ENCODE peak calls at places on chromosomes 16 and 17, in nine cellular contexts. One of them, this sample, is unnamed.

GRCh38 chr16:3789375-3790067 is 72.2 kb upstream of the TRAP1 start:
- DNase-seq in body of pancreas: no peak
- DNase-seq in PC-9: no peak
- DNase-seq in neural progenitor cell: no peak
- DNase-seq in PC-3: no peak
- DNase-seq in naive thymus-derived CD4-positive, alpha-beta T cell: peak
- DNase-seq in stomach: no peak
- DNase-seq in GM12864: peak
- DNase-seq in astrocyte of the spinal cord: no peak
- DNase-seq in this sample: no peak

GRCh38 chr16:4505356-4506153 is 29.4 kb downstream of the HMOX2 start:
- DNase-seq in body of pancreas: no peak
- DNase-seq in PC-9: no peak
- DNase-seq in neural progenitor cell: no peak
- DNase-seq in PC-3: no peak
- DNase-seq in naive thymus-derived CD4-positive, alpha-beta T cell: peak
- DNase-seq in stomach: peak
- DNase-seq in GM12864: peak
- DNase-seq in astrocyte of the spinal cord: no peak
- DNase-seq in this sample: no peak

GRCh38 chr16:27335349-27336052 is 21.7 kb downstream of the IL4R start:
- DNase-seq in body of pancreas: no peak
- DNase-seq in PC-9: no peak
- DNase-seq in neural progenitor cell: no peak
- DNase-seq in PC-3: no peak
- DNase-seq in naive thymus-derived CD4-positive, alpha-beta T cell: no peak
- DNase-seq in stomach: no peak
- DNase-seq in GM12864: no peak
- DNase-seq in astrocyte of the spinal cord: no peak
- DNase-seq in this sample: no peak

GRCh38 chr17:8918811-8919210 is 46.7 kb downstream of the PIK3R5 start:
- DNase-seq in body of pancreas: no peak
- DNase-seq in PC-9: no peak
- DNase-seq in neural progenitor cell: no peak
- DNase-seq in PC-3: peak
- DNase-seq in naive thymus-derived CD4-positive, alpha-beta T cell: no peak
- DNase-seq in stomach: no peak
- DNase-seq in GM12864: no peak
- DNase-seq in astrocyte of the spinal cord: peak
- DNase-seq in this sample: no peak

GRCh38 chr16:9976641-9977040 is 205.6 kb downstream of the GRIN2A start:
- DNase-seq in body of pancreas: no peak
- DNase-seq in PC-9: no peak
- DNase-seq in neural progenitor cell: no peak
- DNase-seq in PC-3: no peak
- DNase-seq in naive thymus-derived CD4-positive, alpha-beta T cell: no peak
- DNase-seq in stomach: no peak
- DNase-seq in GM12864: no peak
- DNase-seq in astrocyte of the spinal cord: no peak
- DNase-seq in this sample: no peak

GRCh38 chr16:30121741-30122620 is 1.0 kb downstream of the MAPK3 start:
- DNase-seq in body of pancreas: peak
- DNase-seq in PC-9: no peak
- DNase-seq in neural progenitor cell: no peak
- DNase-seq in PC-3: no peak
- DNase-seq in naive thymus-derived CD4-positive, alpha-beta T cell: no peak
- DNase-seq in stomach: peak
- DNase-seq in GM12864: no peak
- DNase-seq in astrocyte of the spinal cord: peak
- DNase-seq in this sample: no peak

GRCh38 chr16:4369006-4369766 is 2.5 kb upstream of the VASN start:
- DNase-seq in body of pancreas: no peak
- DNase-seq in PC-9: peak
- DNase-seq in neural progenitor cell: no peak
- DNase-seq in PC-3: peak
- DNase-seq in naive thymus-derived CD4-positive, alpha-beta T cell: no peak
- DNase-seq in stomach: no peak
- DNase-seq in GM12864: no peak
- DNase-seq in astrocyte of the spinal cord: no peak
- DNase-seq in this sample: no peak

GRCh38 chr16:19330801-19331484 is 45.4 kb downstream of the CLEC19A start:
- DNase-seq in body of pancreas: no peak
- DNase-seq in PC-9: peak
- DNase-seq in neural progenitor cell: no peak
- DNase-seq in PC-3: peak
- DNase-seq in naive thymus-derived CD4-positive, alpha-beta T cell: no peak
- DNase-seq in stomach: peak
- DNase-seq in GM12864: no peak
- DNase-seq in astrocyte of the spinal cord: peak
- DNase-seq in this sample: no peak

GRCh38 chr16:64196444-64196843 is 925.4 kb downstream of the CDH11 start:
- DNase-seq in body of pancreas: no peak
- DNase-seq in PC-9: no peak
- DNase-seq in neural progenitor cell: no peak
- DNase-seq in PC-3: no peak
- DNase-seq in naive thymus-derived CD4-positive, alpha-beta T cell: no peak
- DNase-seq in stomach: no peak
- DNase-seq in GM12864: no peak
- DNase-seq in astrocyte of the spinal cord: peak
- DNase-seq in this sample: no peak

GRCh38 chr17:61126476-61127240 is 273.0 kb upstream of the TBX2 start:
- DNase-seq in body of pancreas: no peak
- DNase-seq in PC-9: no peak
- DNase-seq in neural progenitor cell: no peak
- DNase-seq in PC-3: no peak
- DNase-seq in naive thymus-derived CD4-positive, alpha-beta T cell: no peak
- DNase-seq in stomach: no peak
- DNase-seq in GM12864: no peak
- DNase-seq in astrocyte of the spinal cord: no peak
- DNase-seq in this sample: no peak
- H3K4me3 ChIP-seq in body of pancreas: no peak
- H3K4me3 ChIP-seq in PC-9: no peak
- H3K4me3 ChIP-seq in neural progenitor cell: no peak
- H3K4me3 ChIP-seq in PC-3: no peak
- H3K4me3 ChIP-seq in naive thymus-derived CD4-positive, alpha-beta T cell: no peak
- H3K4me3 ChIP-seq in stomach: no peak
- H3K4me3 ChIP-seq in GM12864: no peak
- H3K4me3 ChIP-seq in astrocyte of the spinal cord: no peak
- H3K4me3 ChIP-seq in this sample: no peak

GRCh38 chr17:78137392-78138203 is 7.0 kb downstream of the TMC8 start:
- DNase-seq in body of pancreas: no peak
- DNase-seq in PC-9: peak
- DNase-seq in neural progenitor cell: no peak
- DNase-seq in PC-3: no peak
- DNase-seq in naive thymus-derived CD4-positive, alpha-beta T cell: peak
- DNase-seq in stomach: no peak
- DNase-seq in GM12864: no peak
- DNase-seq in astrocyte of the spinal cord: no peak
- DNase-seq in this sample: peak
- H3K4me3 ChIP-seq in body of pancreas: no peak
- H3K4me3 ChIP-seq in PC-9: no peak
- H3K4me3 ChIP-seq in neural progenitor cell: no peak
- H3K4me3 ChIP-seq in PC-3: no peak
- H3K4me3 ChIP-seq in naive thymus-derived CD4-positive, alpha-beta T cell: no peak
- H3K4me3 ChIP-seq in stomach: no peak
- H3K4me3 ChIP-seq in GM12864: no peak
- H3K4me3 ChIP-seq in astrocyte of the spinal cord: no peak
- H3K4me3 ChIP-seq in this sample: no peak

GRCh38 chr17:12021604-12022003 is 927 bp downstream of the MAP2K4 start:
- DNase-seq in body of pancreas: no peak
- DNase-seq in PC-9: no peak
- DNase-seq in neural progenitor cell: no peak
- DNase-seq in PC-3: no peak
- DNase-seq in naive thymus-derived CD4-positive, alpha-beta T cell: no peak
- DNase-seq in stomach: no peak
- DNase-seq in GM12864: no peak
- DNase-seq in astrocyte of the spinal cord: no peak
- DNase-seq in this sample: no peak
- H3K4me3 ChIP-seq in body of pancreas: peak
- H3K4me3 ChIP-seq in PC-9: peak
- H3K4me3 ChIP-seq in neural progenitor cell: peak
- H3K4me3 ChIP-seq in PC-3: peak
- H3K4me3 ChIP-seq in naive thymus-derived CD4-positive, alpha-beta T cell: peak
- H3K4me3 ChIP-seq in stomach: peak
- H3K4me3 ChIP-seq in GM12864: peak
- H3K4me3 ChIP-seq in astrocyte of the spinal cord: peak
- H3K4me3 ChIP-seq in this sample: peak

GRCh38 chr17:77322284-77322533 is 181.4 kb downstream of the SEC14L1 start:
- DNase-seq in body of pancreas: no peak
- DNase-seq in PC-9: no peak
- DNase-seq in neural progenitor cell: no peak
- DNase-seq in PC-3: no peak
- DNase-seq in naive thymus-derived CD4-positive, alpha-beta T cell: no peak
- DNase-seq in stomach: no peak
- DNase-seq in GM12864: no peak
- DNase-seq in astrocyte of the spinal cord: no peak
- DNase-seq in this sample: no peak
- H3K4me3 ChIP-seq in body of pancreas: no peak
- H3K4me3 ChIP-seq in PC-9: peak
- H3K4me3 ChIP-seq in neural progenitor cell: no peak
- H3K4me3 ChIP-seq in PC-3: peak
- H3K4me3 ChIP-seq in naive thymus-derived CD4-positive, alpha-beta T cell: no peak
- H3K4me3 ChIP-seq in stomach: peak
- H3K4me3 ChIP-seq in GM12864: peak
- H3K4me3 ChIP-seq in astrocyte of the spinal cord: peak
- H3K4me3 ChIP-seq in this sample: peak

DNA sequence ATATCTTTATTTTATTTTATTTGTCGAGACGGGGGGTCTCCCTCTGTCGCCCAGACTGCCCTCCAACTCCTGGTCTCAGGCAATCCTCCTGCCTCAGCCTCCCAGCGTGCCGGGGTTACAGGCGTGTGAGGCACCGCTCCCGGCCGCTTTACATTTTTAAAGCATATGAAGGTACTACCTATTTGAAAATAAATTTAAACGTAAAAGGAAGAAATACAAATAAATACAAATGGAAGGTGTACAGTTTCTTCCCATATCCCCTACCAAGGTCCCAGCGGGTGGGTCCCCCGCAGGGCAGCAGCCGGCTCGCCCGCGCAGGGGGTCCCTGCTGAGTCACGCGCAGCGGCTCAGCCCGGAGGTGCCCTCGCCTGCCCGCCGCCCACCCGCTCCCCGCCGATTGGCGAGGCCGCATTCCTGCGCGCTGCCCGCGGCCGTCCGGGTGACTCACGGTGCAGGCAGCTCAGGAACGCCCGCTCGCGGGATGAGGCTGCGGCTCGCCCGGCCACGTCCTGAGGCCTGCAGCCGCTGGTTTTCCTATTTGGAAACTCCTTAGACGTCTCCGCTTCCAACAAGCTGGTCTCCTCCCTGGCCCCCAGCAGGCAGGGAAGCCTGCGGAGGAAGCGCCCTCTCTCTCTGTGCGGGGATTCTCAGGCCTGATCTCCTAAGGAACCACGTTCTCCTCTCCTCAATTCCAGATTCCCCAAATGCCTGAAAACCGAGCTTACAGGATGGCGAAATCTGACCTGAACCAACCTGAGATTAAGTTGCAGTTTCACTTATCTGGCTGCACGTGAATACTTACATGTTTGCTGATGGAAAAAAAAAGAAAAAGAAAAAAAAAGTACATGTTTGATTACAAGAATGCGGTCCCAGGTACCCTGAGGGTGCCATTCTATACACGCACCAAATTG is 54.8 kb upstream of the MAP3K14 start:
- DNase-seq in body of pancreas: peak
- DNase-seq in PC-9: peak
- DNase-seq in neural progenitor cell: peak
- DNase-seq in PC-3: peak
- DNase-seq in naive thymus-derived CD4-positive, alpha-beta T cell: no peak
- DNase-seq in stomach: peak
- DNase-seq in GM12864: no peak
- DNase-seq in astrocyte of the spinal cord: peak
- DNase-seq in this sample: peak
- H3K4me3 ChIP-seq in body of pancreas: no peak
- H3K4me3 ChIP-seq in PC-9: peak
- H3K4me3 ChIP-seq in neural progenitor cell: peak
- H3K4me3 ChIP-seq in PC-3: peak
- H3K4me3 ChIP-seq in naive thymus-derived CD4-positive, alpha-beta T cell: no peak
- H3K4me3 ChIP-seq in stomach: peak
- H3K4me3 ChIP-seq in GM12864: no peak
- H3K4me3 ChIP-seq in astrocyte of the spinal cord: no peak
- H3K4me3 ChIP-seq in this sample: no peak

GRCh38 chr17:51371732-51372151 is 111.4 kb downstream of the UTP18 start:
- DNase-seq in body of pancreas: peak
- DNase-seq in PC-9: peak
- DNase-seq in neural progenitor cell: peak
- DNase-seq in PC-3: peak
- DNase-seq in naive thymus-derived CD4-positive, alpha-beta T cell: peak
- DNase-seq in stomach: no peak
- DNase-seq in GM12864: peak
- DNase-seq in astrocyte of the spinal cord: peak
- DNase-seq in this sample: peak
- H3K4me3 ChIP-seq in body of pancreas: no peak
- H3K4me3 ChIP-seq in PC-9: no peak
- H3K4me3 ChIP-seq in neural progenitor cell: no peak
- H3K4me3 ChIP-seq in PC-3: no peak
- H3K4me3 ChIP-seq in naive thymus-derived CD4-positive, alpha-beta T cell: no peak
- H3K4me3 ChIP-seq in stomach: no peak
- H3K4me3 ChIP-seq in GM12864: peak
- H3K4me3 ChIP-seq in astrocyte of the spinal cord: no peak
- H3K4me3 ChIP-seq in this sample: peak

GRCh38 chr16:88977845-88978607 is 1.0 kb upstream of the CBFA2T3 start:
- DNase-seq in body of pancreas: no peak
- DNase-seq in PC-9: no peak
- DNase-seq in neural progenitor cell: no peak
- DNase-seq in PC-3: no peak
- DNase-seq in naive thymus-derived CD4-positive, alpha-beta T cell: no peak
- DNase-seq in stomach: no peak
- DNase-seq in GM12864: no peak
- DNase-seq in astrocyte of the spinal cord: no peak
- DNase-seq in this sample: no peak
- H3K4me3 ChIP-seq in body of pancreas: no peak
- H3K4me3 ChIP-seq in PC-9: no peak
- H3K4me3 ChIP-seq in neural progenitor cell: no peak
- H3K4me3 ChIP-seq in PC-3: no peak
- H3K4me3 ChIP-seq in naive thymus-derived CD4-positive, alpha-beta T cell: no peak
- H3K4me3 ChIP-seq in stomach: no peak
- H3K4me3 ChIP-seq in GM12864: peak
- H3K4me3 ChIP-seq in astrocyte of the spinal cord: no peak
- H3K4me3 ChIP-seq in this sample: no peak

GRCh38 chr17:19410875-19411291 is at the start of gene RNF112:
- DNase-seq in body of pancreas: no peak
- DNase-seq in PC-9: no peak
- DNase-seq in neural progenitor cell: peak
- DNase-seq in PC-3: no peak
- DNase-seq in naive thymus-derived CD4-positive, alpha-beta T cell: no peak
- DNase-seq in stomach: no peak
- DNase-seq in GM12864: no peak
- DNase-seq in astrocyte of the spinal cord: peak
- DNase-seq in this sample: no peak
- H3K4me3 ChIP-seq in body of pancreas: no peak
- H3K4me3 ChIP-seq in PC-9: no peak
- H3K4me3 ChIP-seq in neural progenitor cell: no peak
- H3K4me3 ChIP-seq in PC-3: no peak
- H3K4me3 ChIP-seq in naive thymus-derived CD4-positive, alpha-beta T cell: no peak
- H3K4me3 ChIP-seq in stomach: no peak
- H3K4me3 ChIP-seq in GM12864: no peak
- H3K4me3 ChIP-seq in astrocyte of the spinal cord: no peak
- H3K4me3 ChIP-seq in this sample: no peak

DNA sequence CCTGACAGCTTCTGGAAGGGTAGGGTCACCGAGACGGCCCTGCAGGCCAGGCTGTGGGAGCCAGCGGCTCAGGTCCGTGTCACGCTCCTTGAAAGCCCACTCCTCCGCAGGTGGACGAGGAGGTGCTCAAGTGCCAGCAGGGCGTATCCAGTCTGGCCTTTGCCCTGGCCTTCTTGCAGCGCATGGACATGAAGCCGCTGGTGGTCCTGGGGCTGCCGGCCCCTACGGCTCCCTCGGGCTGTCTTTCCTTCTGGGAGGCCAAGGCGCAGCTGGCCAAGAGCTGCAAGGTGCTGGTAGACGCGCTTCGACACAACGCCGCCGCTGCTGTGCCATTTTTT is 1.1 kb downstream of the NAGS start:
- DNase-seq in body of pancreas: no peak
- DNase-seq in PC-9: no peak
- DNase-seq in neural progenitor cell: no peak
- DNase-seq in PC-3: no peak
- DNase-seq in naive thymus-derived CD4-positive, alpha-beta T cell: no peak
- DNase-seq in stomach: no peak
- DNase-seq in GM12864: no peak
- DNase-seq in astrocyte of the spinal cord: no peak
- DNase-seq in this sample: no peak
- H3K4me3 ChIP-seq in body of pancreas: no peak
- H3K4me3 ChIP-seq in PC-9: no peak
- H3K4me3 ChIP-seq in neural progenitor cell: peak
- H3K4me3 ChIP-seq in PC-3: peak
- H3K4me3 ChIP-seq in naive thymus-derived CD4-positive, alpha-beta T cell: peak
- H3K4me3 ChIP-seq in stomach: peak
- H3K4me3 ChIP-seq in GM12864: no peak
- H3K4me3 ChIP-seq in astrocyte of the spinal cord: peak
- H3K4me3 ChIP-seq in this sample: no peak

This sample was measured in HAP-1.